ENCODE peak calls at places on chromosomes 7 and 10, in six cellular contexts. One of them, this sample, is unnamed.

GRCh38 chr7:44117801-44118429 is 5.4 kb downstream of the POLD2 start:
- DNase-seq in Ammon's horn: no peak
- DNase-seq in stimulated activated CD4-positive, alpha-beta T cell treated with anti-CD3 and anti-CD28 coated beads, TNF-alpha, amount 100 ng/mL, for 24 hours: no peak
- DNase-seq in tibial artery: no peak
- DNase-seq in NCI-H510A treated with DMSO at 0.1 percent for 48 hours: no peak
- DNase-seq in right lobe of liver: no peak
- DNase-seq in this sample: no peak

GRCh38 chr7:75971961-75972763 is 22.2 kb downstream of the TMEM120A start:
- DNase-seq in NCI-H510A treated with DMSO at 0.1 percent for 48 hours: no peak
- DNase-seq in right lobe of liver: peak
- DNase-seq in stimulated activated CD4-positive, alpha-beta T cell treated with anti-CD3 and anti-CD28 coated beads, TNF-alpha, amount 100 ng/mL, for 24 hours: no peak
- DNase-seq in tibial artery: peak
- DNase-seq in Ammon's horn: no peak
- DNase-seq in this sample: no peak

GRCh38 chr10:132878730-132879407 is 63.5 kb downstream of the CFAP46 start:
- DNase-seq in stimulated activated CD4-positive, alpha-beta T cell treated with anti-CD3 and anti-CD28 coated beads, TNF-alpha, amount 100 ng/mL, for 24 hours: no peak
- DNase-seq in NCI-H510A treated with DMSO at 0.1 percent for 48 hours: no peak
- DNase-seq in tibial artery: no peak
- DNase-seq in right lobe of liver: peak
- DNase-seq in Ammon's horn: no peak
- DNase-seq in this sample: no peak

GRCh38 chr7:93245525-93246432 is 13.6 kb downstream of the VPS50 start:
- DNase-seq in Ammon's horn: peak
- DNase-seq in NCI-H510A treated with DMSO at 0.1 percent for 48 hours: peak
- DNase-seq in stimulated activated CD4-positive, alpha-beta T cell treated with anti-CD3 and anti-CD28 coated beads, TNF-alpha, amount 100 ng/mL, for 24 hours: no peak
- DNase-seq in tibial artery: no peak
- DNase-seq in right lobe of liver: no peak
- DNase-seq in this sample: peak

GRCh38 chr10:109412353-109412752 is 511.0 kb downstream of the XPNPEP1 start:
- DNase-seq in NCI-H510A treated with DMSO at 0.1 percent for 48 hours: no peak
- DNase-seq in right lobe of liver: no peak
- DNase-seq in Ammon's horn: no peak
- DNase-seq in tibial artery: no peak
- DNase-seq in stimulated activated CD4-positive, alpha-beta T cell treated with anti-CD3 and anti-CD28 coated beads, TNF-alpha, amount 100 ng/mL, for 24 hours: no peak
- DNase-seq in this sample: no peak

GRCh38 chr10:5591336-5591824 is 66.6 kb downstream of the CALML3 start:
- DNase-seq in tibial artery: no peak
- DNase-seq in Ammon's horn: no peak
- DNase-seq in right lobe of liver: no peak
- DNase-seq in stimulated activated CD4-positive, alpha-beta T cell treated with anti-CD3 and anti-CD28 coated beads, TNF-alpha, amount 100 ng/mL, for 24 hours: no peak
- DNase-seq in NCI-H510A treated with DMSO at 0.1 percent for 48 hours: no peak
- DNase-seq in this sample: no peak

GRCh38 chr10:122374859-122375721 is 582 bp downstream of the PLEKHA1 start:
- DNase-seq in right lobe of liver: peak
- DNase-seq in Ammon's horn: peak
- DNase-seq in tibial artery: peak
- DNase-seq in NCI-H510A treated with DMSO at 0.1 percent for 48 hours: peak
- DNase-seq in stimulated activated CD4-positive, alpha-beta T cell treated with anti-CD3 and anti-CD28 coated beads, TNF-alpha, amount 100 ng/mL, for 24 hours: peak
- DNase-seq in this sample: no peak

GRCh38 chr10:32377458-32378370 is 30.8 kb upstream of the EPC1 start:
- DNase-seq in stimulated activated CD4-positive, alpha-beta T cell treated with anti-CD3 and anti-CD28 coated beads, TNF-alpha, amount 100 ng/mL, for 24 hours: no peak
- DNase-seq in Ammon's horn: peak
- DNase-seq in tibial artery: no peak
- DNase-seq in right lobe of liver: no peak
- DNase-seq in NCI-H510A treated with DMSO at 0.1 percent for 48 hours: peak
- DNase-seq in this sample: peak

GRCh38 chr7:88346357-88346756 is 39.7 kb upstream of the STEAP4 start:
- DNase-seq in Ammon's horn: no peak
- DNase-seq in right lobe of liver: no peak
- DNase-seq in stimulated activated CD4-positive, alpha-beta T cell treated with anti-CD3 and anti-CD28 coated beads, TNF-alpha, amount 100 ng/mL, for 24 hours: no peak
- DNase-seq in NCI-H510A treated with DMSO at 0.1 percent for 48 hours: no peak
- DNase-seq in tibial artery: no peak
- DNase-seq in this sample: no peak

GRCh38 chr10:5976689-5977470 is 463 bp downstream of the IL15RA start:
- DNase-seq in tibial artery: no peak
- DNase-seq in NCI-H510A treated with DMSO at 0.1 percent for 48 hours: no peak
- DNase-seq in right lobe of liver: peak
- DNase-seq in Ammon's horn: no peak
- DNase-seq in stimulated activated CD4-positive, alpha-beta T cell treated with anti-CD3 and anti-CD28 coated beads, TNF-alpha, amount 100 ng/mL, for 24 hours: peak
- DNase-seq in this sample: peak

GRCh38 chr7:37713613-37714012 is 30.0 kb downstream of the GPR141 start:
- DNase-seq in right lobe of liver: no peak
- DNase-seq in Ammon's horn: no peak
- DNase-seq in stimulated activated CD4-positive, alpha-beta T cell treated with anti-CD3 and anti-CD28 coated beads, TNF-alpha, amount 100 ng/mL, for 24 hours: no peak
- DNase-seq in tibial artery: no peak
- DNase-seq in NCI-H510A treated with DMSO at 0.1 percent for 48 hours: peak
- DNase-seq in this sample: no peak

GRCh38 chr7:144784943-144785342 is 50.9 kb downstream of the TPK1 start:
- DNase-seq in stimulated activated CD4-positive, alpha-beta T cell treated with anti-CD3 and anti-CD28 coated beads, TNF-alpha, amount 100 ng/mL, for 24 hours: no peak
- DNase-seq in tibial artery: peak
- DNase-seq in NCI-H510A treated with DMSO at 0.1 percent for 48 hours: no peak
- DNase-seq in Ammon's horn: no peak
- DNase-seq in right lobe of liver: no peak
- DNase-seq in this sample: no peak

GRCh38 chr7:21023841-21024502 is 237.3 kb upstream of the SP8 start:
- DNase-seq in Ammon's horn: no peak
- DNase-seq in stimulated activated CD4-positive, alpha-beta T cell treated with anti-CD3 and anti-CD28 coated beads, TNF-alpha, amount 100 ng/mL, for 24 hours: no peak
- DNase-seq in tibial artery: no peak
- DNase-seq in NCI-H510A treated with DMSO at 0.1 percent for 48 hours: no peak
- DNase-seq in right lobe of liver: no peak
- DNase-seq in this sample: no peak

GRCh38 chr10:120505056-120505455 is 48.0 kb downstream of the PLPP4 start:
- DNase-seq in Ammon's horn: peak
- DNase-seq in tibial artery: no peak
- DNase-seq in right lobe of liver: no peak
- DNase-seq in NCI-H510A treated with DMSO at 0.1 percent for 48 hours: no peak
- DNase-seq in stimulated activated CD4-positive, alpha-beta T cell treated with anti-CD3 and anti-CD28 coated beads, TNF-alpha, amount 100 ng/mL, for 24 hours: no peak
- DNase-seq in this sample: no peak

GRCh38 chr7:45917658-45918057 is 3.4 kb downstream of the IGFBP3 start:
- DNase-seq in Ammon's horn: peak
- DNase-seq in tibial artery: peak
- DNase-seq in stimulated activated CD4-positive, alpha-beta T cell treated with anti-CD3 and anti-CD28 coated beads, TNF-alpha, amount 100 ng/mL, for 24 hours: peak
- DNase-seq in right lobe of liver: peak
- DNase-seq in NCI-H510A treated with DMSO at 0.1 percent for 48 hours: peak
- DNase-seq in this sample: peak

GRCh38 chr7:151781161-151781845 is 95.6 kb downstream of the PRKAG2 start:
- DNase-seq in Ammon's horn: no peak
- DNase-seq in NCI-H510A treated with DMSO at 0.1 percent for 48 hours: no peak
- DNase-seq in stimulated activated CD4-positive, alpha-beta T cell treated with anti-CD3 and anti-CD28 coated beads, TNF-alpha, amount 100 ng/mL, for 24 hours: no peak
- DNase-seq in tibial artery: no peak
- DNase-seq in right lobe of liver: no peak
- DNase-seq in this sample: no peak

GRCh38 chr7:159035571-159036073 is 109.0 kb downstream of the VIPR2 start:
- DNase-seq in NCI-H510A treated with DMSO at 0.1 percent for 48 hours: no peak
- DNase-seq in right lobe of liver: peak
- DNase-seq in stimulated activated CD4-positive, alpha-beta T cell treated with anti-CD3 and anti-CD28 coated beads, TNF-alpha, amount 100 ng/mL, for 24 hours: no peak
- DNase-seq in Ammon's horn: no peak
- DNase-seq in tibial artery: peak
- DNase-seq in this sample: no peak

GRCh38 chr7:10888861-10889260 is 84.8 kb upstream of the PHF14 start:
- DNase-seq in NCI-H510A treated with DMSO at 0.1 percent for 48 hours: no peak
- DNase-seq in Ammon's horn: peak
- DNase-seq in right lobe of liver: no peak
- DNase-seq in stimulated activated CD4-positive, alpha-beta T cell treated with anti-CD3 and anti-CD28 coated beads, TNF-alpha, amount 100 ng/mL, for 24 hours: no peak
- DNase-seq in tibial artery: no peak
- DNase-seq in this sample: no peak

GRCh38 chr7:152459724-152460251 is 24.0 kb upstream of the KMT2C start:
- DNase-seq in Ammon's horn: peak
- DNase-seq in right lobe of liver: peak
- DNase-seq in NCI-H510A treated with DMSO at 0.1 percent for 48 hours: no peak
- DNase-seq in tibial artery: peak
- DNase-seq in stimulated activated CD4-positive, alpha-beta T cell treated with anti-CD3 and anti-CD28 coated beads, TNF-alpha, amount 100 ng/mL, for 24 hours: no peak
- DNase-seq in this sample: peak

GRCh38 chr10:6232846-6233724 is 30.4 kb downstream of the PFKFB3 start:
- DNase-seq in NCI-H510A treated with DMSO at 0.1 percent for 48 hours: no peak
- DNase-seq in tibial artery: no peak
- DNase-seq in right lobe of liver: no peak
- DNase-seq in stimulated activated CD4-positive, alpha-beta T cell treated with anti-CD3 and anti-CD28 coated beads, TNF-alpha, amount 100 ng/mL, for 24 hours: no peak
- DNase-seq in Ammon's horn: peak
- DNase-seq in this sample: no peak

GRCh38 chr7:27174077-27175004 is at the start of gene HOXA10:
- DNase-seq in tibial artery: peak
- DNase-seq in right lobe of liver: peak
- DNase-seq in NCI-H510A treated with DMSO at 0.1 percent for 48 hours: peak
- DNase-seq in stimulated activated CD4-positive, alpha-beta T cell treated with anti-CD3 and anti-CD28 coated beads, TNF-alpha, amount 100 ng/mL, for 24 hours: no peak
- DNase-seq in Ammon's horn: no peak
- DNase-seq in this sample: no peak

GRCh38 chr7:129334473-129334872 is 99.8 kb upstream of the STRIP2 start:
- DNase-seq in Ammon's horn: no peak
- DNase-seq in tibial artery: no peak
- DNase-seq in stimulated activated CD4-positive, alpha-beta T cell treated with anti-CD3 and anti-CD28 coated beads, TNF-alpha, amount 100 ng/mL, for 24 hours: no peak
- DNase-seq in right lobe of liver: no peak
- DNase-seq in NCI-H510A treated with DMSO at 0.1 percent for 48 hours: no peak
- DNase-seq in this sample: no peak

GRCh38 chr7:77687747-77688144 is 8.5 kb upstream of the RSBN1L start:
- DNase-seq in stimulated activated CD4-positive, alpha-beta T cell treated with anti-CD3 and anti-CD28 coated beads, TNF-alpha, amount 100 ng/mL, for 24 hours: no peak
- DNase-seq in tibial artery: no peak
- DNase-seq in NCI-H510A treated with DMSO at 0.1 percent for 48 hours: no peak
- DNase-seq in Ammon's horn: no peak
- DNase-seq in right lobe of liver: no peak
- DNase-seq in this sample: no peak

GRCh38 chr7:91759205-91759863 is 121.2 kb downstream of the MTERF1 start:
- DNase-seq in Ammon's horn: no peak
- DNase-seq in right lobe of liver: no peak
- DNase-seq in NCI-H510A treated with DMSO at 0.1 percent for 48 hours: peak
- DNase-seq in stimulated activated CD4-positive, alpha-beta T cell treated with anti-CD3 and anti-CD28 coated beads, TNF-alpha, amount 100 ng/mL, for 24 hours: no peak
- DNase-seq in tibial artery: no peak
- DNase-seq in this sample: peak

GRCh38 chr10:20494474-20494873 is 402.6 kb downstream of the NEBL start:
- DNase-seq in Ammon's horn: no peak
- DNase-seq in NCI-H510A treated with DMSO at 0.1 percent for 48 hours: no peak
- DNase-seq in right lobe of liver: no peak
- DNase-seq in tibial artery: no peak
- DNase-seq in stimulated activated CD4-positive, alpha-beta T cell treated with anti-CD3 and anti-CD28 coated beads, TNF-alpha, amount 100 ng/mL, for 24 hours: no peak
- DNase-seq in this sample: no peak

GRCh38 chr7:100547872-100548271 is 8.9 kb downstream of the AGFG2 start:
- DNase-seq in tibial artery: no peak
- DNase-seq in Ammon's horn: no peak
- DNase-seq in right lobe of liver: peak
- DNase-seq in NCI-H510A treated with DMSO at 0.1 percent for 48 hours: no peak
- DNase-seq in stimulated activated CD4-positive, alpha-beta T cell treated with anti-CD3 and anti-CD28 coated beads, TNF-alpha, amount 100 ng/mL, for 24 hours: no peak
- DNase-seq in this sample: peak

GRCh38 chr10:132788180-132788830 is 2.4 kb upstream of the NKX6-2 start:
- DNase-seq in tibial artery: no peak
- DNase-seq in NCI-H510A treated with DMSO at 0.1 percent for 48 hours: no peak
- DNase-seq in Ammon's horn: peak
- DNase-seq in right lobe of liver: no peak
- DNase-seq in stimulated activated CD4-positive, alpha-beta T cell treated with anti-CD3 and anti-CD28 coated beads, TNF-alpha, amount 100 ng/mL, for 24 hours: no peak
- DNase-seq in this sample: no peak

GRCh38 chr10:74306227-74306982 is 155.4 kb downstream of the ADK start:
- DNase-seq in tibial artery: no peak
- DNase-seq in NCI-H510A treated with DMSO at 0.1 percent for 48 hours: no peak
- DNase-seq in stimulated activated CD4-positive, alpha-beta T cell treated with anti-CD3 and anti-CD28 coated beads, TNF-alpha, amount 100 ng/mL, for 24 hours: no peak
- DNase-seq in right lobe of liver: no peak
- DNase-seq in Ammon's horn: no peak
- DNase-seq in this sample: no peak

GRCh38 chr10:79361721-79362397 is 14.6 kb downstream of the PPIF start:
- DNase-seq in Ammon's horn: no peak
- DNase-seq in NCI-H510A treated with DMSO at 0.1 percent for 48 hours: no peak
- DNase-seq in tibial artery: no peak
- DNase-seq in right lobe of liver: no peak
- DNase-seq in stimulated activated CD4-positive, alpha-beta T cell treated with anti-CD3 and anti-CD28 coated beads, TNF-alpha, amount 100 ng/mL, for 24 hours: no peak
- DNase-seq in this sample: peak

GRCh38 chr7:37109016-37109415 is 339.6 kb downstream of the ELMO1 start:
- DNase-seq in stimulated activated CD4-positive, alpha-beta T cell treated with anti-CD3 and anti-CD28 coated beads, TNF-alpha, amount 100 ng/mL, for 24 hours: no peak
- DNase-seq in tibial artery: no peak
- DNase-seq in right lobe of liver: no peak
- DNase-seq in Ammon's horn: peak
- DNase-seq in NCI-H510A treated with DMSO at 0.1 percent for 48 hours: no peak
- DNase-seq in this sample: no peak

GRCh38 chr7:2504818-2505375 is 14.7 kb upstream of the LFNG start:
- DNase-seq in tibial artery: no peak
- DNase-seq in Ammon's horn: no peak
- DNase-seq in NCI-H510A treated with DMSO at 0.1 percent for 48 hours: no peak
- DNase-seq in stimulated activated CD4-positive, alpha-beta T cell treated with anti-CD3 and anti-CD28 coated beads, TNF-alpha, amount 100 ng/mL, for 24 hours: no peak
- DNase-seq in right lobe of liver: no peak
- DNase-seq in this sample: no peak

GRCh38 chr7:128035712-128036111 is 4.5 kb upstream of the LRRC4 start:
- DNase-seq in Ammon's horn: peak
- DNase-seq in tibial artery: no peak
- DNase-seq in NCI-H510A treated with DMSO at 0.1 percent for 48 hours: no peak
- DNase-seq in stimulated activated CD4-positive, alpha-beta T cell treated with anti-CD3 and anti-CD28 coated beads, TNF-alpha, amount 100 ng/mL, for 24 hours: no peak
- DNase-seq in right lobe of liver: no peak
- DNase-seq in this sample: no peak

GRCh38 chr10:95308389-95309302 is 17.8 kb upstream of the PDLIM1 start:
- DNase-seq in Ammon's horn: no peak
- DNase-seq in stimulated activated CD4-positive, alpha-beta T cell treated with anti-CD3 and anti-CD28 coated beads, TNF-alpha, amount 100 ng/mL, for 24 hours: no peak
- DNase-seq in right lobe of liver: no peak
- DNase-seq in NCI-H510A treated with DMSO at 0.1 percent for 48 hours: no peak
- DNase-seq in tibial artery: peak
- DNase-seq in this sample: peak

GRCh38 chr7:24356758-24357386 is 72.9 kb downstream of the NPY start:
- DNase-seq in tibial artery: no peak
- DNase-seq in right lobe of liver: no peak
- DNase-seq in NCI-H510A treated with DMSO at 0.1 percent for 48 hours: no peak
- DNase-seq in Ammon's horn: no peak
- DNase-seq in stimulated activated CD4-positive, alpha-beta T cell treated with anti-CD3 and anti-CD28 coated beads, TNF-alpha, amount 100 ng/mL, for 24 hours: no peak
- DNase-seq in this sample: no peak